ENCODE peak calls at places on chromosomes 7 and 10, in nine cellular contexts. X, B, G, M, E, U, H, K and P are unnamed samples. For H3K27me3, the result is how much of the 10 kb centered on the place peaks cover.

GRCh38 chr10:6151087-6151977 is 51.4 kb upstream of the PFKFB3 start:
- DNase-seq in X (peak), B (no peak), G (no peak), M (peak), E (peak), U (peak), H (no peak), K (peak), P (no peak)

GRCh38 chr7:51477323-51477722 is 160.7 kb upstream of the COBL start:
- DNase-seq in X (no peak), B (no peak), G (no peak), M (no peak), E (no peak), U (no peak), H (no peak), K (no peak), P (no peak)

GRCh38 chr7:131302876-131303707 is 24.6 kb upstream of the MKLN1 start:
- DNase-seq in X (peak), B (peak), G (peak), M (no peak), E (peak), U (peak), H (no peak), K (peak), P (no peak)

GRCh38 chr7:51160990-51161615 is 155.5 kb downstream of the COBL start:
- DNase-seq in X (peak), B (peak), G (peak), M (peak), E (peak), U (peak), H (peak), K (peak), P (no peak)

GRCh38 chr7:79681454-79681853 is 228.0 kb upstream of the MAGI2 start:
- DNase-seq in X (no peak), B (no peak), G (no peak), M (no peak), E (no peak), U (no peak), H (no peak), K (no peak), P (no peak)

GRCh38 chr10:71188201-71188600 is 24.2 kb upstream of the UNC5B start:
- DNase-seq in X (no peak), B (no peak), G (no peak), M (no peak), E (no peak), U (no peak), H (no peak), K (no peak), P (no peak)

GRCh38 chr10:32377458-32378370 is 30.8 kb upstream of the EPC1 start:
- DNase-seq in X (no peak), B (no peak), G (peak), M (peak), E (no peak), U (peak), H (peak), K (peak), P (no peak)

GRCh38 chr7:39252916-39253315 is 275.2 kb downstream of the POU6F2 start:
- DNase-seq in X (no peak), B (no peak), G (no peak), M (no peak), E (no peak), U (no peak), H (no peak), K (no peak), P (no peak)

GRCh38 chr10:94549221-94549620 is 3.6 kb downstream of the HELLS start:
- DNase-seq in X (no peak), B (no peak), G (no peak), M (no peak), E (no peak), U (no peak), H (no peak), K (no peak), P (no peak)

DNA sequence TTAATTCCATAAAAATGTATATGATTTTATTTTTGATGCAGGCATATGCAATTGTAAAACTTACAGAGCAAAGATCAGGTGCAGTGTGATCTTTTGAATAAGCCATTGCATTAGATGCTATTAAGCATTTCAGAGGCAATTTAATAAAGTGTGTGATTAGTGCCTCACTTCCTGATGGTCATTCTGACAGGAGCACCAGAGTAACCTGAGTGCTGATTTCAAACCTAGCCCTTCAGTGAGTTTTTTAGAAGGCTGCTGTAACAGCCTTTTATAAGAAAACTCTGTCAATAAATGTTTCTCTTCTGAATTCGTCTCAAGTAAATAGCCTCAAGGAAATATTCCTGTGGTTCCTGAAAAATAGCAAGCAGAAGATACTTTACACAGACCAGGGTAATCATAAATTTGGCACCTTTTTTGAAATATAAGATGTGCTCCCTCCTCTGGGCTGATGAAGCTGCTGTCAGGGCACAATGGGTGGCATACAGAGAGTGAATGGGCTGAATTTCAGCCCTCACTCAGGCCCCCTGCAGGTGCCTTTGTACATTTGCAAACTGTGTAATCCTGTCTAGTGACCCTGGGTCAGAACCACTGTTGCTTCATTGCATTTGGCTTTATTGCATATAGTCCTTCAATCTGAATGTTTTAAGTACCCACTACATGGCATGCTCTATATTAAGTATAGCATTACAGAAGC is 193.7 kb upstream of the CSTF2T start:
- DNase-seq in X (no peak), B (no peak), G (peak), M (no peak), E (no peak), U (no peak), H (peak), K (no peak), P (no peak)
- TF ChIP-seq CTCF in X (no peak), B (no peak), G (peak), M (no peak), E (no peak), U (no peak), H (peak), K (no peak), P (no peak)

GRCh38 chr10:125001313-125002043 is 59.6 kb downstream of the ZRANB1 start:
- DNase-seq in X (no peak), B (no peak), G (peak), M (no peak), E (peak), U (no peak), H (no peak), K (no peak), P (no peak)
- H3K27ac ChIP-seq in X (no peak), B (no peak), G (peak), M (peak), E (peak), U (no peak), H (no peak), K (no peak), P (peak)

GRCh38 chr10:1741450-1741849 is 4.1 kb upstream of the ADARB2 start:
- DNase-seq in X (no peak), B (no peak), G (no peak), M (no peak), E (no peak), U (no peak), H (no peak), K (no peak), P (no peak)

GRCh38 chr10:1736972-1737221 is 428 bp downstream of the ADARB2 start:
- DNase-seq in X (no peak), B (no peak), G (no peak), M (no peak), E (no peak), U (no peak), H (no peak), K (no peak), P (no peak)

GRCh38 chr10:1738950-1739349 is 1.6 kb upstream of the ADARB2 start:
- DNase-seq in X (no peak), B (no peak), G (no peak), M (no peak), E (no peak), U (no peak), H (no peak), K (no peak), P (no peak)

GRCh38 chr10:1737222-1738061 is at the start of gene ADARB2:
- DNase-seq in X (no peak), B (no peak), G (peak), M (peak), E (peak), U (no peak), H (peak), K (no peak), P (no peak)

DNA sequence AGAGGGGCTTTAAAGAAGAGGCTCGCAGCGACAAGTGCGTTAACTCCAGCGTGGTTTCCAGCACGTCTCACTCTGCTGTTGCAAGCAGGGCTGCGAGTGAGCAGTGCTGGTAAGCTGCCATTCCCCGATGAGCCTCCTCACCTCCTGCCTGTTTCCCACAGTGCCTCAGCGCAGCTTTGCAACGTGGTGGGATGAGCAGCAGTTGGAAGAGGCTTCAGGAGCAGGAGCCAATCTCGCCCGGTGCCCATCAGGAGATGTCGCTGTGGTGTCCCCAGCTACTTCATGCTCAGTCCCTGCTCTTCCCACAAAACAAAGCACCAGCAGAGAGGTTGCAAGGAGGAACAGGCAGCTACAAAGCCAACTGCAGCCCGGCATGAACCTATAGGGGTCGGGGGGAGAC is 2.4 kb upstream of the ADARB2 start:
- DNase-seq in X (no peak), B (no peak), G (no peak), M (no peak), E (no peak), U (no peak), H (no peak), K (no peak), P (no peak)
- H3K27me3 ChIP-seq in X (under half), B (half or more), G (under half), M (under half), E (half or more), U (under half), H (half or more), K (under half), P (half or more)

GRCh38 chr10:44684641-44685040 is 226.5 kb upstream of the TMEM72 start:
- DNase-seq in X (no peak), B (no peak), G (no peak), M (no peak), E (no peak), U (no peak), H (no peak), K (no peak), P (no peak)

GRCh38 chr10:44685177-44685576 is 226.0 kb upstream of the TMEM72 start:
- DNase-seq in X (no peak), B (no peak), G (no peak), M (no peak), E (no peak), U (no peak), H (no peak), K (no peak), P (no peak)

DNA sequence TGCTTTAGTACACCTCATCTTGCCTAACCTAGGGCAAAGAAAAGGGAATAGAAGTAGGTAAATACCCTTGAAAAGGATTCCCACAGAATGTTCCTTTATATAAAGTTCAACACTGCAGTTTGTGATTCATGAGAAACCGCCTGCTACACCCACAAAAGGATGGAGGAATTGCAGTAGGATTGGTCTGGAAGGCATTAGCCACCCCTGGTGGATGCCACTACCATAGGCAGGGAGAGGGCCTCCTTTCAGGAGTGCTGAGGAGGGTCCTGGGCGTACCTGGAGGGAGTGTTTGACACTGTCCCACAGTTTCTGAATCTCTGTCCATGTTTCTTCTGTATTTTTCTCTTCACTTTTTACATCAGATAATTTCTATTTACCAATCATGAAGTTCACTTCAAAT is 221.8 kb upstream of the TMEM72 start:
- DNase-seq in X (no peak), B (no peak), G (no peak), M (no peak), E (no peak), U (no peak), H (no peak), K (no peak), P (no peak)
- TF ChIP-seq CTCF in X (no peak), B (no peak), G (no peak), M (no peak), E (no peak), U (no peak), H (no peak), K (no peak), P (no peak)

DNA sequence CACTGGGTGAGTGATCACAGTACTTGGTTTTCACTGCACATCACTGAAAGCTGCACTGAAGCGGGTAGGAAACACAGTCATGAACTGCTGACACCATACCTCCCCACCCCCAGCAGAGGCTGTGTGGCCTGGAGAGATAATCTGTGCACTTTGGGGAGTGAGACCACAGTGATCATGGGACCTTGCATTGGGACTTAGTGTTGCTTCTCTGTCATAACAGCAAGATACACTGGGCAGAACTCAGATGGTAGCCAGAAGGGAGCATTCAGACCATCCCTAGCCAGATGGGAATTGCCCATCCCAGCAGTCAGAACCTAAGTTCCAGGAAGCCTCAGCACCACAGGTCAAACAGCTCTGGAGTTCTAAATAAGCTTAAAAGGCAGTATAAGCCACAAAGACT is 346.4 kb upstream of the TMEM229A start:
- DNase-seq in X (no peak), B (no peak), G (no peak), M (no peak), E (no peak), U (no peak), H (no peak), K (no peak), P (no peak)
- H3K27ac ChIP-seq in X (no peak), B (no peak), G (no peak), M (no peak), E (no peak), U (no peak), H (no peak), K (no peak), P (no peak)

GRCh38 chr10:62492012-62492869 is 118.1 kb downstream of the ZNF365 start:
- DNase-seq in X (no peak), B (no peak), G (peak), M (no peak), E (no peak), U (no peak), H (peak), K (no peak), P (no peak)
- H3K27me3 ChIP-seq in X (under half), B (under half), G (under half), M (under half), E (under half), U (under half), H (under half), K (under half), P (under half)